ENCODE peak calls at places on chromosomes 11 and 22, in ten cellular contexts. D is T follicular helper cell; L is lung microvascular endothelial cell; E is GM04503; N is central memory CD4-positive, alpha-beta T cell; I is T47D; S is psoas muscle; C is LHCN-M2; V is HCT116; Z is ovary. K is an unnamed sample.

GRCh38 chr11:62770778-62771143 is 435 bp upstream of the TAF6L start:
- DNase-seq in D (no peak), L (no peak), E (no peak), N (no peak), I (no peak), S (no peak), C (no peak), V (no peak), Z (no peak), K (peak)

GRCh38 chr11:45028921-45029680 is 78.4 kb upstream of the TP53I11 start:
- DNase-seq in D (no peak), L (no peak), E (no peak), N (no peak), I (no peak), S (no peak), C (no peak), V (no peak), Z (no peak), K (no peak)

GRCh38 chr11:19633276-19633675 is 79.4 kb upstream of the NAV2 start:
- DNase-seq in D (no peak), L (no peak), E (no peak), N (no peak), I (no peak), S (peak), C (no peak), V (no peak), Z (no peak), K (no peak)

GRCh38 chr22:37203354-37204044 is 8.8 kb downstream of the SSTR3 start:
- DNase-seq in D (no peak), L (no peak), E (no peak), N (no peak), I (no peak), S (no peak), C (no peak), V (no peak), Z (no peak), K (no peak)

GRCh38 chr11:129281471-129282268 is 89.5 kb upstream of the ARHGAP32 start:
- DNase-seq in D (no peak), L (no peak), E (no peak), N (no peak), I (no peak), S (no peak), C (no peak), V (no peak), Z (no peak), K (no peak)

GRCh38 chr22:42680648-42681047 is 31.5 kb upstream of the CYB5R3 start:
- DNase-seq in D (no peak), L (peak), E (peak), N (no peak), I (no peak), S (peak), C (peak), V (peak), Z (no peak), K (no peak)

GRCh38 chr11:2445107-2445947 is 519 bp downstream of the KCNQ1 start:
- DNase-seq in D (no peak), L (no peak), E (no peak), N (no peak), I (no peak), S (peak), C (no peak), V (no peak), Z (peak), K (no peak)

GRCh38 chr22:40452730-40453487 is 82.5 kb downstream of the SGSM3 start:
- DNase-seq in D (no peak), L (peak), E (no peak), N (no peak), I (peak), S (no peak), C (no peak), V (no peak), Z (no peak), K (no peak)

GRCh38 chr22:32480238-32480637 is 5.6 kb downstream of the FBXO7 start:
- DNase-seq in D (no peak), L (no peak), E (no peak), N (no peak), I (no peak), S (no peak), C (no peak), V (no peak), Z (no peak), K (no peak)

GRCh38 chr11:69800278-69800677 is 18.9 kb downstream of the FGF3 start:
- DNase-seq in D (no peak), L (no peak), E (no peak), N (no peak), I (no peak), S (no peak), C (no peak), V (no peak), Z (no peak), K (no peak)

GRCh38 chr11:70203749-70204465 is 811 bp downstream of the FADD start:
- DNase-seq in D (peak), L (peak), E (peak), N (peak), I (peak), S (peak), C (peak), V (peak), Z (peak), K (peak)

K was measured in WERI-Rb-1.